ENCODE peak calls at places on chromosome 10, in eight cellular contexts. J is adrenal gland; S is aorta; I is heart left ventricle; R is CD8-positive, alpha-beta memory T cell; D is iPS DF 6.9; T is ovary; Z is upper lobe of right lung. Y is an unnamed sample. For H3K4me1, the result is how much of the 10 kb centered on the place peaks cover.

GRCh38 chr10:119445311-119445934 is 97.1 kb downstream of the RGS10 start:
- DNase-seq in I (peak), J (peak), T (peak), S (peak), Z (peak), R (peak), D (peak), Y (peak)

GRCh38 chr10:101708870-101709269 is 13.9 kb upstream of the FBXW4 start:
- DNase-seq in I (no peak), T (no peak), S (no peak), J (no peak), Z (no peak), R (no peak), D (no peak), Y (no peak)

GRCh38 chr10:66719483-66719882 is 206.4 kb upstream of the LRRTM3 start:
- DNase-seq in T (no peak), J (no peak), Z (no peak), R (no peak), I (no peak), S (no peak), D (no peak), Y (no peak)

GRCh38 chr10:123027861-123028260 is 19.1 kb downstream of the ACADSB start:
- DNase-seq in I (no peak), R (no peak), D (no peak), T (no peak), Z (no peak), S (no peak), J (no peak), Y (no peak)

GRCh38 chr10:62817120-62817762 is 1.1 kb upstream of the EGR2 start:
- DNase-seq in D (no peak), S (peak), Z (peak), R (peak), T (peak), J (peak), I (peak), Y (peak)

GRCh38 chr10:65968437-65968836 is 957.4 kb upstream of the LRRTM3 start:
- DNase-seq in R (no peak), T (no peak), I (no peak), J (no peak), S (no peak), Z (no peak), D (no peak), Y (no peak)

GRCh38 chr10:122207596-122207995 is 63.5 kb upstream of the BTBD16 start:
- DNase-seq in I (no peak), R (no peak), D (no peak), T (no peak), J (no peak), Z (no peak), S (no peak), Y (no peak)

GRCh38 chr10:112057072-112057471 is 126.5 kb downstream of the GPAM start:
- DNase-seq in I (no peak), Z (no peak), D (no peak), S (no peak), J (no peak), R (no peak), T (no peak), Y (no peak)

GRCh38 chr10:31318382-31318853 is 598 bp upstream of the ZEB1 start:
- DNase-seq in I (peak), S (peak), T (no peak), R (peak), Z (no peak), D (no peak), J (peak), Y (peak)

GRCh38 chr10:14487511-14487909 is 156.8 kb upstream of the FRMD4A start:
- DNase-seq in Z (no peak), R (no peak), J (no peak), T (no peak), I (no peak), S (no peak), D (no peak), Y (no peak)

GRCh38 chr10:71244638-71245419 is 32.5 kb downstream of the UNC5B start:
- DNase-seq in I (peak), Z (no peak), S (peak), J (peak), D (no peak), T (peak), R (no peak), Y (no peak)

DNA sequence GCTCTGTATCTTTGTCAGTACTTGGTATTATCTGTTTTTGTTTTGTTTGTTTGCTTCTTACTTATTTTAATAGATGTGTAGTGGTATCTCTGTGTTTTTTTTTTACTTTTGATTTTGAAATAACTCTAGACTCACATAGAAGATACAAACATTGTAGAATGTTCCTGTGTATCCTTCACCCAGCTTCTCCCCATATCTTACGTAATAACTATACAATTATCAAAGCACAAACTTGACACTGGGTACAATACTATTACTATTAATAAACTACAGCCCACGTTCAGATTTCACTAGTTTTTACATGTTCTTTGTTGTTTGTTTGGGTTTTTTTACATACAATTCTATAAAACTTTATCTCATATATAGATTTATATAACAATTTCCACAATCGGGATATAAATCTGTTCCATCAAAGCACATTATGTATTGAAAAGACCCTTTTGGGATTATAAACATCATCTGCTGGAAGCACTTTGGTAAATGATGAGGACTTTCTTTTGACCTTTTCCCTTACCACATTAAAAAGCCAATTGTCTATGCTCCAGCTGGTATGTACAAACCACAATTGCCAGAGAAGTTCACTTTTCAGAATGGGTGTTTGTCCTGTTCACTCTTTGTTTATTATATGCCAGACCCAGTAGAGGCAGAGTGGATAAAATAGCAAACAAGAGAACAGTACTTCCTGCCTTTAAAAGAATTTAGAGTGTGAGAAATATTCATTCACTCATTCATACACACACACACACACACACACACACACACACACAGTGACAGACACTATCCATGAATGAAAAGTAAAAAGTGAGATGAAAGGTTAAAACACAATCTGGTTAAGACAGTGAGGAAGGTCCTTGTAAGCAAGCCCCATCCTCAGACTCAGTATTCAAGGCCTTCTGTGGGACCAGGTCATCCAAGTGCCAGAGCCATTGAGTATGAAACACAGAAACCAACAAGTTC is 113.0 kb downstream of the SGMS1 start:
- DNase-seq in D (no peak), Z (no peak), S (no peak), I (no peak), J (no peak), T (no peak), R (no peak), Y (no peak)
- H3K4me3 ChIP-seq in D (no peak), Z (no peak), S (no peak), I (no peak), J (no peak), T (no peak), R (no peak), Y (no peak)

GRCh38 chr10:131946321-131946751 is 35.4 kb downstream of the BNIP3 start:
- DNase-seq in J (peak), Z (peak), R (no peak), I (no peak), T (no peak), D (no peak), S (no peak), Y (peak)
- H3K27ac ChIP-seq in J (peak), Z (no peak), R (no peak), I (no peak), T (no peak), D (no peak), S (peak), Y (peak)

DNA sequence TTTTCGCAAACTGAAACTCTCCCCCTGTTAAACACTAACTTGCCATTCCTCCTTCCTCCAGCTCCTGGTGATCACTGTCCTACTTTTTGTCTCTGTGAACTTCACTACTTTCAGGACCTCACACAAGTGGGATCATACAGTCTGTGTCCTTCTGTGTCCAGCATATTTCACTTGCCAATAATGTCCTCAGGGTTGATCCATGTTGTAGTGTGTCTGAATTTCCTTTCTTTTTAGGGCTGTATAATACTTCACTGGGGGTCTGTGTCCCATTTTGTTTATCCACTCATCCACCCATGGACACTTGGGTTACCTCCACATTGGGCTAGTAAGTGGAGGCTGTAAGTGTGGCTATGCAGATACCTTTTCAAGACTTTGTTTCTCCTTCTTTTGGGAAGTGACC is 42.7 kb upstream of the GJD4 start:
- DNase-seq in Z (no peak), I (no peak), R (no peak), D (no peak), J (no peak), T (no peak), S (no peak), Y (no peak)
- H3K4me1 ChIP-seq in Z (under half), I (under half), R (under half), D (under half), J (under half), T (under half), S (under half), Y (under half)

DNA sequence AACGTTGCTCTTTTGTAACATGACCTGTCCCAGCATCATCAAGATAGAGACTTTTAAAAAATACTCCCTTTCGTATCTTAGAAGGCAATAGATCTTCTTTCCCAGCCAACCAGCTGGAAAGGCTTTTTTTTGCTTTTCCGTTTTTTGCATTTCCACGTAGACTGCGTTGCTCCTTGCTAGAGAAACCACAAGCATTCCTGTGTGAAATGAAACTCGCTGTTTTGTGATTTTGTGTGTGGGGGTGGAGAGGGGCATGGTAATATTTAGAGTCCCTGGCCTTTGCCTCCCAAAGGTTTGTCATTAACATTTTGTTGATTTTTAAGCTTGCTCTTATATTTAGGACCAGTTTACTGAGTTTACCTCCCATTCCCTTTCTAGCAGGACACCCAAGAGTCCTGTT is 243.5 kb downstream of the BICC1 start:
- DNase-seq in T (no peak), D (no peak), Z (no peak), J (no peak), S (no peak), R (no peak), I (no peak), Y (no peak)
- H3K4me3 ChIP-seq in T (peak), D (no peak), Z (no peak), J (no peak), S (no peak), R (no peak), I (no peak), Y (no peak)

DNA sequence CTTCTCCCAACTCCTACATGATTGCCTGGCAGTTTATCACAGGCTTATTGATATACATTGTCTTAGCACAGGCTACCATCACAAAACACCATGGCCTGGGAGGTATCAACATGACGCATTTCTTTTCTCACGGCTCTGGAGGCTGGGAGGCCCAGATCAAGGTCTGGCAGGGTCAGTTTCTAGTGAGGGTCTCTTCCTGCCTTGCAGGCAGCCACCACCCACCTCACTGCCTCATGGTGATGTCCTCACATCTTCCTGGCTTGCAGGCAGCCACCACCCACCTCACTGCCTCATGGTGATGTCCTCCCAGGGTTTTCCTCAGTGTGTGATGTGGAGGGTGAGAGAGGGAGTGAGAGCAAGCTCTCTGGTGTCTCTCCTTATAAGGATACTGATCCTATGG is 599.3 kb upstream of the MKI67 start:
- DNase-seq in S (no peak), J (no peak), D (no peak), T (no peak), Z (no peak), R (no peak), I (no peak), Y (no peak)
- H3K27ac ChIP-seq in S (no peak), J (no peak), D (no peak), T (no peak), Z (no peak), R (no peak), I (no peak), Y (no peak)

DNA sequence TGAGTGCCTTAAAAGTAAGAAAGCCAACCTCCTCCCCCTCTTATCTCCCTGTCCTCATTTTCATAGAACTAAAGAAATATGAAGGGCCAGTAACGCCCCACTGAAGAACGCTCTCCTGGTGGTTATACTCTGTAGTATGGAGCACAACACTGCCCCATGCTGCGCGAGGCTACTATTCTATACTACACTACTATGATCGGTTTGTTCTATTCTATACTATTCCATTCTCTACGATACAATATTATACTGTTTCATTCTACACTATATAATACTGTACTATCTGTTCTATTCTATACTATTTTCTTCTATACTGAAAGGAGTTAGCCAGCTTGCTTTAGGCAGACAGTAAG is 34.8 kb downstream of the DIP2C start:
- DNase-seq in I (no peak), D (no peak), T (no peak), J (no peak), Z (no peak), S (no peak), R (no peak), Y (no peak)
- H3K4me1 ChIP-seq in I (under half), D (under half), T (under half), J (under half), Z (under half), S (under half), R (under half), Y (under half)

Y was measured in pancreas.